ENCODE peak calls at places on chromosomes 3 and 15, in six cellular contexts. One of them, this sample, is unnamed.
A peak's percentile ranks its signal among the peaks of the same experiment; 100 is the strongest.

GRCh38 chr3:120752230-120752629 is 9.7 kb downstream of the GTF2E1 start:
- DNase-seq in H1: no peak
- DNase-seq in K562: no peak
- DNase-seq in A549: no peak
- DNase-seq in GM12878: no peak
- DNase-seq in HepG2: no peak
- DNase-seq in this sample: no peak

GRCh38 chr3:129605593-129606521 is 619 bp downstream of the PLXND1 start:
- DNase-seq in HepG2: no peak
- DNase-seq in GM12878: no peak
- DNase-seq in K562: no peak
- DNase-seq in A549: peak; percentile 36
- DNase-seq in H1: peak; percentile 82
- DNase-seq in this sample: peak; percentile 78

GRCh38 chr15:78212546-78213424 is 21.6 kb downstream of the ACSBG1 start:
- DNase-seq in A549: peak; percentile 89
- DNase-seq in HepG2: peak; percentile 23
- DNase-seq in H1: peak; percentile 35
- DNase-seq in K562: peak; percentile 79
- DNase-seq in GM12878: no peak
- DNase-seq in this sample: peak; percentile 58

GRCh38 chr3:182937293-182938051 is 42.9 kb downstream of the DCUN1D1 start:
- DNase-seq in H1: no peak
- DNase-seq in A549: no peak
- DNase-seq in GM12878: no peak
- DNase-seq in HepG2: no peak
- DNase-seq in K562: peak; percentile 45
- DNase-seq in this sample: no peak

GRCh38 chr3:136305879-136306278 is 55.7 kb downstream of the PCCB start:
- DNase-seq in A549: no peak
- DNase-seq in K562: no peak
- DNase-seq in HepG2: no peak
- DNase-seq in GM12878: peak; percentile 8
- DNase-seq in H1: no peak
- DNase-seq in this sample: no peak

GRCh38 chr15:88649286-88649733 is 10.5 kb downstream of the ISG20 start:
- DNase-seq in K562: no peak
- DNase-seq in H1: no peak
- DNase-seq in GM12878: no peak
- DNase-seq in A549: no peak
- DNase-seq in HepG2: peak; percentile 41
- DNase-seq in this sample: peak; percentile 43

GRCh38 chr15:28096720-28097431 is 2.2 kb downstream of the OCA2 start:
- DNase-seq in HepG2: no peak
- DNase-seq in A549: no peak
- DNase-seq in K562: no peak
- DNase-seq in H1: peak; percentile 64
- DNase-seq in GM12878: no peak
- DNase-seq in this sample: no peak

GRCh38 chr3:39911465-39912309 is 102.3 kb downstream of the MYRIP start:
- DNase-seq in GM12878: no peak
- DNase-seq in HepG2: peak; percentile 23
- DNase-seq in A549: no peak
- DNase-seq in K562: no peak
- DNase-seq in H1: peak; percentile 52
- DNase-seq in this sample: no peak

GRCh38 chr3:43580181-43580580 is 41.6 kb downstream of the ANO10 start:
- DNase-seq in GM12878: no peak
- DNase-seq in A549: no peak
- DNase-seq in H1: no peak
- DNase-seq in K562: no peak
- DNase-seq in HepG2: no peak
- DNase-seq in this sample: no peak
- TF ChIP-seq CHD2 in GM12878: no peak
- TF ChIP-seq CHD2 in A549: no peak
- TF ChIP-seq CHD2 in H1: no peak
- TF ChIP-seq CHD2 in K562: no peak
- TF ChIP-seq CHD2 in HepG2: no peak
- TF ChIP-seq CHD2 in this sample: no peak

GRCh38 chr3:105322570-105323273 is 44.0 kb upstream of the ALCAM start:
- DNase-seq in HepG2: no peak
- DNase-seq in H1: no peak
- DNase-seq in A549: no peak
- DNase-seq in GM12878: peak; percentile 36
- DNase-seq in K562: no peak
- DNase-seq in this sample: no peak
- TF ChIP-seq CHD2 in HepG2: no peak
- TF ChIP-seq CHD2 in H1: no peak
- TF ChIP-seq CHD2 in A549: no peak
- TF ChIP-seq CHD2 in GM12878: no peak
- TF ChIP-seq CHD2 in K562: no peak
- TF ChIP-seq CHD2 in this sample: no peak

DNA sequence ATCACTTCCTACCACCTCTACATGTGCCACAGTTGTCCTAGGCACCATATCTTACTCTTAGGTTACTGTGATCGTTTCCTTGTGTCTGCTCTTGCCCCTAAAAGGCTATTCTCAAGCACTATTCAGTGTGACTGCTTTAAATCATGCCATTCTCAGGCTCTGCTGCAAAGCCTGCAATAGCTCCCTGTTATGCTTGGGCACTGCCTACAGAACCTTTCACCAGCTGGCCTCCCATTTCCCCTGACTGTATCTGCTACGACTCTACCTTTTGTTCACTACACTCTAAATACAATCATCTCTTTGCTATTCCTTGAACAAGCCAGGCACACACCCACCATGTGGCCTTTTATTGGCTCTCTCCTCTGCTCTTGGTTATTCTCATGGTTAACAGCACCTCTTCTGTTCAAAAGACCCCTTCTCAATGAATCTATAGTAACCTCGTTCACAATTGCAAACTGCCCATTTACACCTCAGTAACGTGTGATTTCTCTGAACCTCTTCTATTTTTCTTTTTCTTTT is 29.6 kb upstream of the FNDC3B start:
- DNase-seq in GM12878: no peak
- DNase-seq in HepG2: no peak
- DNase-seq in H1: no peak
- DNase-seq in K562: no peak
- DNase-seq in A549: no peak
- DNase-seq in this sample: no peak
- TF ChIP-seq CHD2 in GM12878: no peak
- TF ChIP-seq CHD2 in HepG2: no peak
- TF ChIP-seq CHD2 in H1: no peak
- TF ChIP-seq CHD2 in K562: no peak
- TF ChIP-seq CHD2 in A549: no peak
- TF ChIP-seq CHD2 in this sample: no peak

DNA sequence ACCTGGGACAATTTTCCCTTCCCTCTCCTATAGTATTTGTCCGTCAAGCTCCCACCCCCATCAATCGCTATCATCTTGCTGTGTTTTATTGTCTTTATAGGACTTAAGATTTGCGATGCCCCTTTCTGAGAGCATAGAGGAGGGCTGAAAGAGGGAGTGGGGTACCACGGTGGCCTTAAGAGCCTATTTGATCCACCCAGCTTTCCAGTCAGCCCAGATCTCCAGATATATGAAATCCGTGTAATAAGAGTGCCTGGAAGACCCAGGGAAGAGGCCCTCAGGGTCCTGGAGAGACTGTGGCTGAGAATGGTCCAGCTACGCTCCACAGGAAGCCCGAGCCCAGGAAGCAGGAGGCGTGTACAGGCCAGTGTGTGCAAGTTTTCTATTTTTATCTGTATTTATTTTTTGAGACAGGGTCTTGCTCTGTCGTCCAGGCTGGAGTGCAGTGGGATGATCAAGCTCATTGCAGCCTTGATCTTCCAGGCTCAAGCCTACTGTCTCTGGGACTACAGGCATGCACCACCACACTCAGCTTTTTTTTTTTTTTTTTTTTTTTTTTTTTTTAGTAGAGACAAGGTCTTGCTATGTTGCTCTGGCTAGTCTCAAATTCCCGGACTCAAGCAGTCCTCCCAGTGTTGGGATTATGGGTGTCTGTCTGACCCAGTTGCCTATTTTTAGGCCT is 964 bp upstream of the NCKIPSD start:
- DNase-seq in K562: no peak
- DNase-seq in H1: peak; percentile 50
- DNase-seq in HepG2: no peak
- DNase-seq in GM12878: no peak
- DNase-seq in A549: no peak
- DNase-seq in this sample: peak; percentile 30
- TF ChIP-seq CHD2 in K562: no peak
- TF ChIP-seq CHD2 in H1: no peak
- TF ChIP-seq CHD2 in HepG2: no peak
- TF ChIP-seq CHD2 in GM12878: no peak
- TF ChIP-seq CHD2 in A549: no peak
- TF ChIP-seq CHD2 in this sample: no peak

GRCh38 chr3:170908235-170909116 is at the start of gene EIF5A2:
- DNase-seq in H1: peak; percentile 94
- DNase-seq in A549: peak; percentile 93
- DNase-seq in HepG2: peak; percentile 84
- DNase-seq in GM12878: peak; percentile 33
- DNase-seq in K562: peak; percentile 99
- DNase-seq in this sample: peak; percentile 99

GRCh38 chr3:170910542-170910941 is 2.1 kb upstream of the EIF5A2 start:
- DNase-seq in A549: no peak
- DNase-seq in H1: no peak
- DNase-seq in K562: no peak
- DNase-seq in GM12878: no peak
- DNase-seq in HepG2: no peak
- DNase-seq in this sample: no peak

GRCh38 chr3:170905862-170906261 is 2.6 kb downstream of the EIF5A2 start:
- DNase-seq in GM12878: no peak
- DNase-seq in HepG2: no peak
- DNase-seq in K562: no peak
- DNase-seq in A549: no peak
- DNase-seq in H1: no peak
- DNase-seq in this sample: no peak

GRCh38 chr3:170909129-170909903 is 879 bp upstream of the EIF5A2 start:
- DNase-seq in A549: peak; percentile 31
- DNase-seq in HepG2: peak; percentile 69
- DNase-seq in K562: no peak
- DNase-seq in H1: no peak
- DNase-seq in GM12878: no peak
- DNase-seq in this sample: no peak

GRCh38 chr3:170907519-170908234 is 760 bp downstream of the EIF5A2 start:
- DNase-seq in A549: peak; percentile 15
- DNase-seq in K562: no peak
- DNase-seq in H1: peak; percentile 51
- DNase-seq in GM12878: no peak
- DNase-seq in HepG2: peak; percentile 9
- DNase-seq in this sample: no peak
- TF ChIP-seq CHD2 in A549: no peak
- TF ChIP-seq CHD2 in K562: no peak
- TF ChIP-seq CHD2 in H1: no peak
- TF ChIP-seq CHD2 in GM12878: no peak
- TF ChIP-seq CHD2 in HepG2: no peak
- TF ChIP-seq CHD2 in this sample: no peak

DNA sequence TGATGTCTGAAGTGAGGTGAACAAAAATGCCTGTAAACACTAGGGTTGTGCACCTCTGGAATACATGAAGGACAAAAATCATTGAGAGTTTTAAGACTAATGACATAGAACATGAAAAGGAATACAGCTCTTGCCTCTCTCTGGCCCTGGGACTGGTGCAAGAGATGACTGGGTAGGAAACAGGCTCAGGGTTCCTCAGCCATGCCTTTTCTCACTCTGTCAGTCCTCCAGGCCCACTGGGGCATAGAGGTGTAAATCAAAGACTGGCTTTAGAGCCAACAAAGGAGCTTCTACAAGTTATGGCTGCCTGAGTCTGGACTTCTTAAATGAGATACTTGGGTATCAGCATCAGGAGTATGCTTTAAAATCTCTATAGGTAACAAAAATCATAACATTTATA is 554.7 kb upstream of the KCNMB2 start:
- DNase-seq in H1: no peak
- DNase-seq in HepG2: no peak
- DNase-seq in K562: no peak
- DNase-seq in GM12878: no peak
- DNase-seq in A549: no peak
- DNase-seq in this sample: no peak
- TF ChIP-seq CHD2 in H1: no peak
- TF ChIP-seq CHD2 in HepG2: no peak
- TF ChIP-seq CHD2 in K562: no peak
- TF ChIP-seq CHD2 in GM12878: no peak
- TF ChIP-seq CHD2 in A549: no peak
- TF ChIP-seq CHD2 in this sample: no peak

GRCh38 chr3:71784201-71784913 is 591 bp downstream of the PROK2 start:
- DNase-seq in A549: no peak
- DNase-seq in HepG2: no peak
- DNase-seq in H1: no peak
- DNase-seq in GM12878: no peak
- DNase-seq in K562: no peak
- DNase-seq in this sample: no peak
- TF ChIP-seq CHD2 in A549: no peak
- TF ChIP-seq CHD2 in HepG2: no peak
- TF ChIP-seq CHD2 in H1: no peak
- TF ChIP-seq CHD2 in GM12878: no peak
- TF ChIP-seq CHD2 in K562: no peak
- TF ChIP-seq CHD2 in this sample: no peak

This sample was measured in SK-N-SH.